ENCODE peak calls at places on chromosomes 5 and 9, in ten cellular contexts. One of them, this sample, is unnamed.

GRCh38 chr5:170182461-170182860 is 50.3 kb upstream of the C5orf58 start:
- DNase-seq in activated naive CD4-positive, alpha-beta T cell treated with anti-CD3 and anti-CD28 coated beads, Interleukin-2, amount 10 ng/mL, durations not matched to agents 7 days and 5 days: no peak
- DNase-seq in mesenteric fat pad: no peak
- DNase-seq in anterior cingulate cortex: no peak
- DNase-seq in activated naive CD8-positive, alpha-beta T cell treated with anti-CD3 and anti-CD28 coated beads, Interleukin-2, amount 50 U/mL, for 16 hours: no peak
- DNase-seq in HTR-8/SVneo: no peak
- DNase-seq in iPS DF 19.7: no peak
- DNase-seq in lower lobe of right lung: no peak
- DNase-seq in ovary: no peak
- DNase-seq in effector memory CD4-positive, alpha-beta T cell: no peak
- DNase-seq in this sample: no peak

GRCh38 chr9:117987945-117988344 is 283.7 kb downstream of the TLR4 start:
- DNase-seq in activated naive CD4-positive, alpha-beta T cell treated with anti-CD3 and anti-CD28 coated beads, Interleukin-2, amount 10 ng/mL, durations not matched to agents 7 days and 5 days: no peak
- DNase-seq in mesenteric fat pad: no peak
- DNase-seq in anterior cingulate cortex: no peak
- DNase-seq in activated naive CD8-positive, alpha-beta T cell treated with anti-CD3 and anti-CD28 coated beads, Interleukin-2, amount 50 U/mL, for 16 hours: no peak
- DNase-seq in HTR-8/SVneo: no peak
- DNase-seq in iPS DF 19.7: no peak
- DNase-seq in lower lobe of right lung: no peak
- DNase-seq in ovary: no peak
- DNase-seq in effector memory CD4-positive, alpha-beta T cell: no peak
- DNase-seq in this sample: no peak

GRCh38 chr9:74630228-74630627 is 133.1 kb downstream of the RORB start:
- DNase-seq in activated naive CD4-positive, alpha-beta T cell treated with anti-CD3 and anti-CD28 coated beads, Interleukin-2, amount 10 ng/mL, durations not matched to agents 7 days and 5 days: no peak
- DNase-seq in mesenteric fat pad: no peak
- DNase-seq in anterior cingulate cortex: no peak
- DNase-seq in activated naive CD8-positive, alpha-beta T cell treated with anti-CD3 and anti-CD28 coated beads, Interleukin-2, amount 50 U/mL, for 16 hours: no peak
- DNase-seq in HTR-8/SVneo: no peak
- DNase-seq in iPS DF 19.7: no peak
- DNase-seq in lower lobe of right lung: no peak
- DNase-seq in ovary: no peak
- DNase-seq in effector memory CD4-positive, alpha-beta T cell: no peak
- DNase-seq in this sample: no peak

GRCh38 chr9:121871431-121872025 is 220.1 kb downstream of the DAB2IP start:
- DNase-seq in activated naive CD4-positive, alpha-beta T cell treated with anti-CD3 and anti-CD28 coated beads, Interleukin-2, amount 10 ng/mL, durations not matched to agents 7 days and 5 days: no peak
- DNase-seq in mesenteric fat pad: no peak
- DNase-seq in anterior cingulate cortex: no peak
- DNase-seq in activated naive CD8-positive, alpha-beta T cell treated with anti-CD3 and anti-CD28 coated beads, Interleukin-2, amount 50 U/mL, for 16 hours: no peak
- DNase-seq in HTR-8/SVneo: no peak
- DNase-seq in iPS DF 19.7: no peak
- DNase-seq in lower lobe of right lung: no peak
- DNase-seq in ovary: no peak
- DNase-seq in effector memory CD4-positive, alpha-beta T cell: no peak
- DNase-seq in this sample: peak

GRCh38 chr9:128164332-128164885 is 4.3 kb downstream of the BBLN start:
- DNase-seq in activated naive CD4-positive, alpha-beta T cell treated with anti-CD3 and anti-CD28 coated beads, Interleukin-2, amount 10 ng/mL, durations not matched to agents 7 days and 5 days: no peak
- DNase-seq in mesenteric fat pad: no peak
- DNase-seq in anterior cingulate cortex: no peak
- DNase-seq in activated naive CD8-positive, alpha-beta T cell treated with anti-CD3 and anti-CD28 coated beads, Interleukin-2, amount 50 U/mL, for 16 hours: no peak
- DNase-seq in HTR-8/SVneo: no peak
- DNase-seq in iPS DF 19.7: no peak
- DNase-seq in lower lobe of right lung: no peak
- DNase-seq in ovary: no peak
- DNase-seq in effector memory CD4-positive, alpha-beta T cell: no peak
- DNase-seq in this sample: no peak

GRCh38 chr5:147081256-147081872 is 153.5 kb upstream of the STK32A start:
- DNase-seq in activated naive CD4-positive, alpha-beta T cell treated with anti-CD3 and anti-CD28 coated beads, Interleukin-2, amount 10 ng/mL, durations not matched to agents 7 days and 5 days: no peak
- DNase-seq in mesenteric fat pad: no peak
- DNase-seq in anterior cingulate cortex: peak
- DNase-seq in activated naive CD8-positive, alpha-beta T cell treated with anti-CD3 and anti-CD28 coated beads, Interleukin-2, amount 50 U/mL, for 16 hours: no peak
- DNase-seq in HTR-8/SVneo: no peak
- DNase-seq in iPS DF 19.7: no peak
- DNase-seq in lower lobe of right lung: no peak
- DNase-seq in ovary: no peak
- DNase-seq in effector memory CD4-positive, alpha-beta T cell: no peak
- DNase-seq in this sample: no peak

GRCh38 chr5:1477341-1477740 is 32.1 kb upstream of the SLC6A3 start:
- DNase-seq in activated naive CD4-positive, alpha-beta T cell treated with anti-CD3 and anti-CD28 coated beads, Interleukin-2, amount 10 ng/mL, durations not matched to agents 7 days and 5 days: peak
- DNase-seq in mesenteric fat pad: no peak
- DNase-seq in anterior cingulate cortex: peak
- DNase-seq in activated naive CD8-positive, alpha-beta T cell treated with anti-CD3 and anti-CD28 coated beads, Interleukin-2, amount 50 U/mL, for 16 hours: no peak
- DNase-seq in HTR-8/SVneo: no peak
- DNase-seq in iPS DF 19.7: no peak
- DNase-seq in lower lobe of right lung: peak
- DNase-seq in ovary: no peak
- DNase-seq in effector memory CD4-positive, alpha-beta T cell: no peak
- DNase-seq in this sample: no peak

GRCh38 chr5:137659209-137659608 is 76.7 kb downstream of the KLHL3 start:
- DNase-seq in activated naive CD4-positive, alpha-beta T cell treated with anti-CD3 and anti-CD28 coated beads, Interleukin-2, amount 10 ng/mL, durations not matched to agents 7 days and 5 days: no peak
- DNase-seq in mesenteric fat pad: no peak
- DNase-seq in anterior cingulate cortex: no peak
- DNase-seq in activated naive CD8-positive, alpha-beta T cell treated with anti-CD3 and anti-CD28 coated beads, Interleukin-2, amount 50 U/mL, for 16 hours: no peak
- DNase-seq in HTR-8/SVneo: no peak
- DNase-seq in iPS DF 19.7: no peak
- DNase-seq in lower lobe of right lung: no peak
- DNase-seq in ovary: no peak
- DNase-seq in effector memory CD4-positive, alpha-beta T cell: no peak
- DNase-seq in this sample: no peak

GRCh38 chr5:103232393-103232999 is 26.1 kb upstream of the MACIR start:
- DNase-seq in activated naive CD4-positive, alpha-beta T cell treated with anti-CD3 and anti-CD28 coated beads, Interleukin-2, amount 10 ng/mL, durations not matched to agents 7 days and 5 days: no peak
- DNase-seq in mesenteric fat pad: no peak
- DNase-seq in anterior cingulate cortex: no peak
- DNase-seq in activated naive CD8-positive, alpha-beta T cell treated with anti-CD3 and anti-CD28 coated beads, Interleukin-2, amount 50 U/mL, for 16 hours: no peak
- DNase-seq in HTR-8/SVneo: peak
- DNase-seq in iPS DF 19.7: no peak
- DNase-seq in lower lobe of right lung: no peak
- DNase-seq in ovary: no peak
- DNase-seq in effector memory CD4-positive, alpha-beta T cell: no peak
- DNase-seq in this sample: no peak

GRCh38 chr5:5270161-5270560 is 130.0 kb downstream of the ADAMTS16 start:
- DNase-seq in activated naive CD4-positive, alpha-beta T cell treated with anti-CD3 and anti-CD28 coated beads, Interleukin-2, amount 10 ng/mL, durations not matched to agents 7 days and 5 days: no peak
- DNase-seq in mesenteric fat pad: no peak
- DNase-seq in anterior cingulate cortex: no peak
- DNase-seq in activated naive CD8-positive, alpha-beta T cell treated with anti-CD3 and anti-CD28 coated beads, Interleukin-2, amount 50 U/mL, for 16 hours: no peak
- DNase-seq in HTR-8/SVneo: no peak
- DNase-seq in iPS DF 19.7: no peak
- DNase-seq in lower lobe of right lung: no peak
- DNase-seq in ovary: no peak
- DNase-seq in effector memory CD4-positive, alpha-beta T cell: no peak
- DNase-seq in this sample: no peak

GRCh38 chr5:143657814-143658395 is 154.1 kb upstream of the HMHB1 start:
- DNase-seq in activated naive CD4-positive, alpha-beta T cell treated with anti-CD3 and anti-CD28 coated beads, Interleukin-2, amount 10 ng/mL, durations not matched to agents 7 days and 5 days: no peak
- DNase-seq in mesenteric fat pad: no peak
- DNase-seq in anterior cingulate cortex: no peak
- DNase-seq in activated naive CD8-positive, alpha-beta T cell treated with anti-CD3 and anti-CD28 coated beads, Interleukin-2, amount 50 U/mL, for 16 hours: no peak
- DNase-seq in HTR-8/SVneo: no peak
- DNase-seq in iPS DF 19.7: no peak
- DNase-seq in lower lobe of right lung: no peak
- DNase-seq in ovary: no peak
- DNase-seq in effector memory CD4-positive, alpha-beta T cell: no peak
- DNase-seq in this sample: no peak

This sample was measured in coronary artery.